ENCODE peak calls at places on chromosomes 13 and 19, in eight cellular contexts. U, P, L, I, M, Z, V and A are unnamed samples.

GRCh38 chr13:38636756-38637155 is 50.1 kb upstream of the FREM2 start:
- DNase-seq in V (no peak), Z (no peak), L (no peak), I (no peak), P (peak), M (no peak), U (peak), A (no peak)

GRCh38 chr13:35283856-35284255 is 192.6 kb downstream of the MAB21L1 start:
- DNase-seq in V (peak), U (peak), M (no peak), I (no peak), L (no peak), P (peak), Z (no peak), A (no peak)

GRCh38 chr13:27997904-27998522 is 9.5 kb upstream of the URAD start:
- DNase-seq in P (peak), U (peak), I (peak), Z (peak), L (no peak), M (peak), V (peak), A (peak)

GRCh38 chr13:81770868-81771505 is 1430.1 kb upstream of the SPRY2 start:
- DNase-seq in Z (no peak), M (no peak), L (no peak), U (no peak), P (no peak), V (no peak), I (no peak), A (no peak)

GRCh38 chr19:55325172-55325571 is at the start of gene TMEM150B:
- DNase-seq in M (no peak), I (no peak), V (no peak), L (no peak), U (no peak), Z (no peak), P (no peak), A (no peak)

GRCh38 chr19:2058570-2059421 is 7.8 kb upstream of the MKNK2 start:
- DNase-seq in V (no peak), Z (no peak), L (no peak), P (no peak), I (no peak), U (no peak), M (no peak), A (no peak)

GRCh38 chr19:12945479-12946091 is at the start of gene RAD23A:
- DNase-seq in L (peak), M (peak), V (peak), U (peak), P (peak), I (peak), Z (peak), A (peak)

GRCh38 chr19:49212302-49212701 is 54.7 kb downstream of the TRPM4 start:
- DNase-seq in I (no peak), L (no peak), Z (no peak), V (peak), M (no peak), U (no peak), P (no peak), A (no peak)

GRCh38 chr19:14404322-14404721 is 14.8 kb downstream of the DDX39A start:
- DNase-seq in M (no peak), U (no peak), I (no peak), P (no peak), V (no peak), L (no peak), Z (no peak), A (no peak)

GRCh38 chr19:1416014-1416841 is 8.8 kb downstream of the DAZAP1 start:
- DNase-seq in V (peak), I (no peak), U (no peak), M (no peak), P (no peak), Z (no peak), L (no peak), A (peak)

GRCh38 chr13:38685974-38686571 is 804 bp upstream of the FREM2 start:
- DNase-seq in P (peak), V (peak), M (no peak), U (peak), L (no peak), I (no peak), Z (no peak), A (peak)

GRCh38 chr13:72643339-72643989 is 84.0 kb downstream of the MZT1 start:
- DNase-seq in M (no peak), V (peak), U (peak), I (peak), P (peak), L (no peak), Z (peak), A (peak)

GRCh38 chr13:79614519-79614918 is 133.6 kb downstream of the NDFIP2 start:
- DNase-seq in Z (no peak), P (no peak), M (no peak), L (no peak), I (no peak), U (no peak), V (no peak), A (no peak)

GRCh38 chr13:19634129-19634740 is 776 bp downstream of the MPHOSPH8 start:
- DNase-seq in L (no peak), M (no peak), Z (no peak), V (peak), I (peak), U (peak), P (peak), A (peak)

GRCh38 chr19:12880551-12881171 is 588 bp downstream of the DNASE2 start:
- DNase-seq in Z (no peak), P (peak), M (peak), U (peak), L (no peak), V (peak), I (peak), A (peak)

GRCh38 chr19:13507053-13507611 is 853 bp upstream of the CACNA1A start:
- DNase-seq in U (no peak), P (no peak), V (no peak), M (no peak), I (no peak), L (no peak), Z (no peak), A (no peak)

GRCh38 chr13:108154421-108154858 is 60.9 kb downstream of the LIG4 start:
- DNase-seq in I (no peak), U (peak), M (no peak), Z (no peak), V (peak), L (no peak), P (peak), A (no peak)

GRCh38 chr13:31198524-31198923 is 1.3 kb upstream of the B3GLCT start:
- DNase-seq in I (no peak), Z (no peak), U (no peak), L (no peak), P (no peak), M (no peak), V (no peak), A (no peak)

GRCh38 chr13:20191902-20192469 is 752 bp downstream of the GJB2 start:
- DNase-seq in Z (no peak), P (peak), L (no peak), U (peak), V (peak), I (no peak), M (peak), A (peak)

GRCh38 chr19:55461974-55462628 is 659 bp upstream of the ISOC2 start:
- DNase-seq in P (no peak), Z (no peak), L (no peak), V (peak), M (no peak), I (no peak), U (no peak), A (no peak)

GRCh38 chr19:2488405-2488941 is 12.5 kb downstream of the GADD45B start:
- DNase-seq in P (peak), L (no peak), M (no peak), I (no peak), U (no peak), Z (no peak), V (no peak), A (no peak)

GRCh38 chr19:47123406-47123805 is 7.2 kb upstream of the SAE1 start:
- DNase-seq in Z (no peak), V (no peak), U (no peak), M (no peak), L (no peak), I (no peak), P (no peak), A (no peak)

GRCh38 chr13:110338441-110339101 is 31.5 kb downstream of the COL4A2 start:
- DNase-seq in I (no peak), M (peak), L (no peak), V (peak), U (no peak), P (no peak), Z (no peak), A (peak)

GRCh38 chr13:96984061-96984508 is 10.2 kb downstream of the OXGR1 start:
- DNase-seq in L (no peak), U (peak), M (peak), V (peak), I (no peak), Z (peak), P (peak), A (no peak)

GRCh38 chr19:50508850-50509190 is 2.2 kb downstream of the JOSD2 start:
- DNase-seq in I (no peak), V (no peak), M (no peak), L (no peak), Z (no peak), P (no peak), U (no peak), A (no peak)

GRCh38 chr13:26485786-26486185 is 71.7 kb upstream of the WASF3 start:
- DNase-seq in L (no peak), Z (no peak), I (no peak), V (peak), M (peak), U (no peak), P (no peak), A (no peak)

GRCh38 chr19:43940719-43941118 is 5.6 kb upstream of the ZNF45 start:
- DNase-seq in P (no peak), M (no peak), U (no peak), I (no peak), Z (no peak), L (no peak), V (no peak), A (no peak)

GRCh38 chr13:80086304-80086721 is 254.6 kb downstream of the SPRY2 start:
- DNase-seq in L (no peak), V (peak), M (no peak), Z (no peak), U (peak), I (no peak), P (peak), A (no peak)

GRCh38 chr19:49879243-49879960 is 1.9 kb downstream of the TBC1D17 start:
- DNase-seq in I (no peak), U (no peak), M (no peak), Z (no peak), V (no peak), L (no peak), P (peak), A (no peak)

GRCh38 chr13:33953203-33953602 is 135.3 kb downstream of the RFC3 start:
- DNase-seq in I (no peak), U (no peak), V (peak), P (no peak), M (no peak), Z (no peak), L (no peak), A (peak)

GRCh38 chr19:17560205-17560595 is 4.8 kb downstream of the COLGALT1 start:
- DNase-seq in U (peak), L (no peak), V (peak), I (no peak), Z (peak), M (no peak), P (no peak), A (peak)

GRCh38 chr13:38766799-38767198 is 79.9 kb downstream of the FREM2 start:
- DNase-seq in I (no peak), U (no peak), L (no peak), V (no peak), M (no peak), Z (no peak), P (no peak), A (no peak)

GRCh38 chr19:42286349-42287016 is 15.4 kb upstream of the PRR19 start:
- DNase-seq in U (peak), M (peak), L (no peak), V (peak), Z (peak), I (peak), P (no peak), A (no peak)

DNA sequence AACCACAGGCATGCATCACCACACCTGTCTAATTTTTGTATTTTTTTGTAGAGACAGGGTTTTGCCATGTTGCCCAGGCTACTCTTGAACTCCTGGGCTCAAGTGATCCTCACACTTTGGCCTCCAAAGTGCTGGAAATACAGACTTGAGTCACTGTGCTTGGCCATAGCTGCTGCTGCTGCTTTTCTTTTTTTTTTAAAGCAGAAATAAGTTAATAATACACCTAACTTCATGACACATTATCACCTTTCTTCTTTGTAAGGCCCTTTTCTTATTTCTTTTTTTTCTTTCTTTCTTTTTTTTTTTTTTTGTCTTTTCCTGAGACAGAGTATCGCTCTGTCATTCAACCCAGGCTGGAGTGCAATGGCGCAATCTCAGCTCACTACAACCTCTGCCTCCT is 8.6 kb downstream of the SHKBP1 start:
- DNase-seq in M (no peak), U (no peak), Z (no peak), P (no peak), I (no peak), V (no peak), L (no peak), A (no peak)
- TF ChIP-seq CTCF in M (no peak), U (no peak), Z (no peak), P (no peak), I (no peak), V (no peak), L (no peak), A (no peak)

DNA sequence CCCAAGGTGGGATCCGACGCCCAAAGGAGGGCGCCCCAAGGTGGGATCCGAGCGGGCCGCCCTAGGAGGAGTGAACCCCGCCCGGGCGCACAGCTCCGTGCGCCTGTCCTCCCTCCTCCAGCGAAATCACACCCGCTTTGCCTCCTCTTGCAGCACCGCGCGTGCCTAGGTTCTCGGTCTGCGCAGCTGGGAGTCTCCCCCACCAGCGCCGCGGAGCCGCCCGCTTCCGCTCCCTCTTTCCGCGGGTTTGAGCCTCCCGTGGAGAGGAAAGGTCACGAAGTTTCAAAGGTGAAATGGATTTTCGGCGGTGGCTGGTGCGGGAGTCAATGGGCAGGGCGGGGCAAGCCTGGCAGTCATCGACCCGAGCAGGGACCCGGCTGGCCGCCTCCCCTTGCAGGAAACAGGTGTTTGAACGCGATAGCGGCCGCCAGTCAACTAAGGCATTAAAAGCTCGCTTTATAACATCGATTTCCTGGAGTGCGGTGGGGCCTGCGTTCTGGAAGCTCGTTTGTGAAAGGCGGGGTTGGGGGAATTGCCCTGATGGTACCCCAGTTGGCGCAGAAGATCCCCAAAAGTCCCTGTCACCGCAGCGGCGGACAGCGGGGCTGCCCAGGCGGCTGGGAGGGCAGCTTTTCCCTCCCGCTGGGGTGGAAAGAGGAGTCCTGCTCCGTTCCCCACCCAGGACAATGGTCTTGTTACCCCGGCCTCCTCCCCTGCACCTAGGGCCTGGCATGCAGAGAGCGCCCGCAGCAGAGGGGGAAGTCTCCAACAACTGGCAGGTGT is 9.0 kb upstream of the SOX1 start:
- DNase-seq in P (no peak), U (no peak), Z (no peak), L (no peak), V (no peak), M (peak), I (no peak), A (no peak)
- TF ChIP-seq CTCF in P (no peak), U (no peak), Z (no peak), L (no peak), V (no peak), M (no peak), I (no peak), A (no peak)

GRCh38 chr19:10219678-10220077 is 11.5 kb downstream of the S1PR2 start:
- DNase-seq in P (peak), I (peak), V (peak), M (no peak), Z (no peak), U (peak), L (no peak), A (peak)
- TF ChIP-seq CTCF in P (no peak), I (peak), V (peak), M (no peak), Z (no peak), U (peak), L (peak), A (peak)

GRCh38 chr19:33175886-33176669 is 18.1 kb upstream of the LRP3 start:
- DNase-seq in V (peak), P (no peak), M (peak), L (no peak), I (peak), U (peak), Z (no peak), A (peak)
- TF ChIP-seq CTCF in V (peak), P (no peak), M (no peak), L (no peak), I (peak), U (peak), Z (no peak), A (no peak)

GRCh38 chr13:75196112-75196855 is 285.7 kb downstream of the TBC1D4 start:
- DNase-seq in I (no peak), U (no peak), Z (no peak), P (no peak), V (peak), L (no peak), M (no peak), A (peak)
- TF ChIP-seq CTCF in I (no peak), U (no peak), Z (no peak), P (no peak), V (peak), L (peak), M (no peak), A (no peak)

GRCh38 chr13:44876782-44877324 is 112.4 kb downstream of the NUFIP1 start:
- DNase-seq in V (no peak), U (no peak), P (no peak), Z (no peak), L (no peak), I (no peak), M (no peak), A (no peak)
- TF ChIP-seq CTCF in V (peak), U (peak), P (no peak), Z (no peak), L (peak), I (peak), M (no peak), A (peak)

GRCh38 chr19:30167976-30168635 is 204.1 kb upstream of the ZNF536 start:
- DNase-seq in U (no peak), L (no peak), V (no peak), M (no peak), I (no peak), P (no peak), Z (no peak), A (no peak)
- TF ChIP-seq CTCF in U (no peak), L (no peak), V (no peak), M (no peak), I (no peak), P (no peak), Z (no peak), A (no peak)